ENCODE peak calls at places on chromosomes 5 and 9, in eight cellular contexts. B is Panc1, H is thoracic aorta, K is upper lobe of left lung, T is IMR-90, P is AG04450, U is heart right ventricle, W is astrocyte of the spinal cord. X is an unnamed sample.

GRCh38 chr9:110033869-110034268 is 174.1 kb downstream of the C9orf152 start:
- DNase-seq in B (no peak), H (no peak), K (no peak), T (no peak), P (no peak), U (no peak), W (no peak), X (no peak)

GRCh38 chr5:37198842-37199241 is 50.3 kb downstream of the CPLANE1 start:
- DNase-seq in B (no peak), H (no peak), K (peak), T (peak), P (no peak), U (no peak), W (no peak), X (no peak)

GRCh38 chr5:96745844-96746531 is 61.8 kb downstream of the ERAP1 start:
- DNase-seq in B (no peak), H (no peak), K (no peak), T (peak), P (no peak), U (no peak), W (no peak), X (no peak)

GRCh38 chr5:149652697-149653096 is 71.4 kb downstream of the ARHGEF37 start:
- DNase-seq in B (no peak), H (no peak), K (no peak), T (no peak), P (no peak), U (no peak), W (no peak), X (no peak)

GRCh38 chr9:109249615-109250014 is 71.2 kb downstream of the EPB41L4B start:
- DNase-seq in B (no peak), H (no peak), K (no peak), T (no peak), P (no peak), U (no peak), W (no peak), X (no peak)

GRCh38 chr5:139744471-139745120 is 51.0 kb upstream of the PSD2 start:
- DNase-seq in B (no peak), H (no peak), K (no peak), T (no peak), P (no peak), U (no peak), W (no peak), X (no peak)

GRCh38 chr5:142748568-142749249 is 21.5 kb upstream of the ARHGAP26 start:
- DNase-seq in B (peak), H (no peak), K (peak), T (no peak), P (no peak), U (peak), W (no peak), X (peak)

GRCh38 chr5:56818409-56819026 is 3.2 kb downstream of the MAP3K1 start:
- DNase-seq in B (no peak), H (no peak), K (no peak), T (peak), P (no peak), U (no peak), W (peak), X (no peak)

GRCh38 chr9:22649384-22649783 is 202.8 kb downstream of the DMRTA1 start:
- DNase-seq in B (no peak), H (no peak), K (no peak), T (peak), P (peak), U (no peak), W (no peak), X (no peak)

GRCh38 chr9:131997779-131998178 is 81.9 kb downstream of the MED27 start:
- DNase-seq in B (no peak), H (no peak), K (no peak), T (peak), P (no peak), U (peak), W (peak), X (no peak)

GRCh38 chr9:115328228-115328627 is 210.3 kb upstream of the TNC start:
- DNase-seq in B (no peak), H (peak), K (no peak), T (peak), P (no peak), U (no peak), W (peak), X (no peak)

GRCh38 chr5:172632346-172633092 is 8.5 kb upstream of the NEURL1B start:
- DNase-seq in B (no peak), H (no peak), K (no peak), T (no peak), P (no peak), U (no peak), W (no peak), X (no peak)

GRCh38 chr5:99973779-99974178 is 561.4 kb upstream of the FAM174A start:
- DNase-seq in B (no peak), H (no peak), K (no peak), T (no peak), P (no peak), U (no peak), W (no peak), X (no peak)

GRCh38 chr5:96340357-96340756 is 92.7 kb downstream of the PCSK1 start:
- DNase-seq in B (no peak), H (no peak), K (no peak), T (no peak), P (no peak), U (no peak), W (no peak), X (no peak)

GRCh38 chr9:5714501-5715401 is 85.8 kb downstream of the RIC1 start:
- DNase-seq in B (no peak), H (no peak), K (no peak), T (peak), P (no peak), U (no peak), W (peak), X (no peak)

GRCh38 chr5:10831416-10831815 is 70.4 kb upstream of the DAP start:
- DNase-seq in B (no peak), H (no peak), K (no peak), T (peak), P (peak), U (no peak), W (peak), X (no peak)

GRCh38 chr5:127256886-127257597 is 33.6 kb upstream of the MEGF10 start:
- DNase-seq in B (no peak), H (no peak), K (no peak), T (no peak), P (no peak), U (no peak), W (no peak), X (no peak)

GRCh38 chr9:35353731-35354365 is 136.1 kb upstream of the RUSC2 start:
- DNase-seq in B (no peak), H (no peak), K (no peak), T (peak), P (no peak), U (no peak), W (no peak), X (no peak)

GRCh38 chr5:173247050-173247449 is 12.0 kb upstream of the NKX2-5 start:
- DNase-seq in B (no peak), H (no peak), K (no peak), T (no peak), P (no peak), U (no peak), W (no peak), X (no peak)

GRCh38 chr9:133221177-133221809 is 12.2 kb upstream of the OBP2B start:
- DNase-seq in B (no peak), H (no peak), K (no peak), T (no peak), P (no peak), U (no peak), W (no peak), X (no peak)

GRCh38 chr5:56589486-56589870 is 225.9 kb upstream of the MAP3K1 start:
- DNase-seq in B (no peak), H (no peak), K (no peak), T (no peak), P (no peak), U (no peak), W (no peak), X (no peak)

GRCh38 chr5:132763369-132764036 is 13.5 kb downstream of the SEPTIN8 start:
- DNase-seq in B (no peak), H (no peak), K (no peak), T (no peak), P (no peak), U (no peak), W (no peak), X (no peak)

GRCh38 chr5:110086658-110087388 is 397.1 kb downstream of the MAN2A1 start:
- DNase-seq in B (peak), H (peak), K (peak), T (peak), P (no peak), U (no peak), W (peak), X (no peak)

GRCh38 chr5:131635755-131636479 is 888 bp upstream of the RAPGEF6 start:
- DNase-seq in B (no peak), H (no peak), K (peak), T (no peak), P (no peak), U (no peak), W (no peak), X (no peak)

GRCh38 chr5:131633830-131634229 is 1.2 kb downstream of the RAPGEF6 start:
- DNase-seq in B (no peak), H (no peak), K (no peak), T (no peak), P (no peak), U (no peak), W (no peak), X (no peak)

GRCh38 chr5:131634666-131634995 is 398 bp downstream of the RAPGEF6 start:
- DNase-seq in B (no peak), H (peak), K (peak), T (peak), P (no peak), U (peak), W (peak), X (no peak)

GRCh38 chr5:131637694-131638093 is 2.7 kb upstream of the RAPGEF6 start:
- DNase-seq in B (no peak), H (no peak), K (no peak), T (no peak), P (no peak), U (no peak), W (no peak), X (no peak)

GRCh38 chr5:131634996-131635754 is at the start of gene RAPGEF6:
- DNase-seq in B (peak), H (peak), K (peak), T (peak), P (peak), U (peak), W (peak), X (peak)
- TF ChIP-seq CTCF in B (no peak), H (no peak), K (peak), T (no peak), P (no peak), U (no peak), W (peak), X (no peak)

DNA sequence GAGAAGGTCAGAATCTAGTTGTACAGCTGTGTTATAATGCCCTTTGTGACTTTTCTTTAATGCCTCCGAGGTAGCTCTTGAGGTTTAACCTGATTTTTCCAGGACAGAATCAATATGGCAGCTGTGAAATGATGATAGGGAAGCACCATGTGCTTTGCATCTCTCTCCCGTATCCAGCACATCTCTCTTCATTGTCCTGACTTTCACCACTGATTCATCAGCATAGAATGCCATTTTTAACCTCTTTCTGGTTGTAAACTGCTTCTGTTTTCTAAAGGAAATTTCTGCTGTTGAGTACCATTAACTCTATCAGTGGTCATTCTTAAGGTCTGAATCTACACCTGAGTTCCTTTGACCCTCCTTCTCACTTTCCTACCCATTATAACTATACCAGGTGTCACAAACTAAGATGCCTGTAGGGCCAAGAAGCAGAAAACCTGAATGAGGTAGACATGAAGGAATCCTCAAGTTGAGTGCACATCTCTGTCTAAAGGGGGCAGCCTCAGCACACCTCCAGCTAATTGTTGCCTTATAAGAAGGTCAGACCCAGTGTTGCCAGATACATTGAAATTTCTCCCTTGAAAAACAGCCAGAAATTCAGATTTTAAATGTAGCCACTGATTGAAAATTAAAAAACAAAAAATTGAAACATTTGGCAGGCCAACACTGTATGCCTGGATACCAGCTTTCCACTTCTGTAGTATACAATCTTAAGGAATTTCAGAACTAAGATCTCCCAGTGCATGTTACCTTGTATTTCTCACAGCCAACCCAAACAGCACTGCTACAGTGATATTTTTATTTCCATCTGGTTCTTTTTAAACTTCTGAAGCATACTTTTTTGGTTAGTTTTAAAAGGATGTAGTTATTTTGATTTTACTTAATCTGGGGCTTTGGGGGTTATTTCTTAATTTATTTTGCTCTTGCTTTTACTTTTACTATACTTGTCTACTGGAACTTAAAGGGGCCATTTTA is 35.8 kb upstream of the TLX3 start:
- DNase-seq in B (no peak), H (no peak), K (no peak), T (peak), P (no peak), U (no peak), W (peak), X (no peak)
- TF ChIP-seq CTCF in B (peak), H (no peak), K (no peak), T (peak), P (peak), U (peak), W (peak), X (no peak)

GRCh38 chr5:177367323-177367848 is 9.7 kb downstream of the RGS14 start:
- DNase-seq in B (no peak), H (no peak), K (no peak), T (no peak), P (no peak), U (no peak), W (no peak), X (no peak)
- TF ChIP-seq CTCF in B (no peak), H (no peak), K (no peak), T (no peak), P (peak), U (peak), W (no peak), X (no peak)

DNA sequence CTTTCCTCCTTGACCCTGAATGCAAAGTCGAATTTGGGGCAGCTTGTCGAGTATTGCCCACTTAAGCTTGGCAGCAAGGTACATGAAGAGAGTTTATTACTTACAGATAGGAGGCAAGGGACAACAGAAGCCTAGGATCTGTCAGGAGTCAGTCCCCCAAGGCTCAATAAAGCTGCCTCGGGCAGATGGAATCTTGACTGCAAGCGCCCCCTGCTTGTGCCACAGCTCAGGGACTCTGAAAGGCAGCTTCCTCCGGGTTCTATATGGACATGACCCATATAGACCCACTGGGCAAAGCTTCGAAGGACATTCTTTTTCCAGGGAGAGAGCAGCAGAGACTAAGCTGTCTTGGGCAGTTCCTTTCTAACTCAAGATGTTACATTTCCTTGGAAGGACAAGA is 971.5 kb downstream of the EFNA5 start:
- DNase-seq in B (no peak), H (no peak), K (no peak), T (no peak), P (no peak), U (peak), W (no peak), X (no peak)
- TF ChIP-seq CTCF in B (peak), H (no peak), K (no peak), T (no peak), P (no peak), U (no peak), W (no peak), X (no peak)

DNA sequence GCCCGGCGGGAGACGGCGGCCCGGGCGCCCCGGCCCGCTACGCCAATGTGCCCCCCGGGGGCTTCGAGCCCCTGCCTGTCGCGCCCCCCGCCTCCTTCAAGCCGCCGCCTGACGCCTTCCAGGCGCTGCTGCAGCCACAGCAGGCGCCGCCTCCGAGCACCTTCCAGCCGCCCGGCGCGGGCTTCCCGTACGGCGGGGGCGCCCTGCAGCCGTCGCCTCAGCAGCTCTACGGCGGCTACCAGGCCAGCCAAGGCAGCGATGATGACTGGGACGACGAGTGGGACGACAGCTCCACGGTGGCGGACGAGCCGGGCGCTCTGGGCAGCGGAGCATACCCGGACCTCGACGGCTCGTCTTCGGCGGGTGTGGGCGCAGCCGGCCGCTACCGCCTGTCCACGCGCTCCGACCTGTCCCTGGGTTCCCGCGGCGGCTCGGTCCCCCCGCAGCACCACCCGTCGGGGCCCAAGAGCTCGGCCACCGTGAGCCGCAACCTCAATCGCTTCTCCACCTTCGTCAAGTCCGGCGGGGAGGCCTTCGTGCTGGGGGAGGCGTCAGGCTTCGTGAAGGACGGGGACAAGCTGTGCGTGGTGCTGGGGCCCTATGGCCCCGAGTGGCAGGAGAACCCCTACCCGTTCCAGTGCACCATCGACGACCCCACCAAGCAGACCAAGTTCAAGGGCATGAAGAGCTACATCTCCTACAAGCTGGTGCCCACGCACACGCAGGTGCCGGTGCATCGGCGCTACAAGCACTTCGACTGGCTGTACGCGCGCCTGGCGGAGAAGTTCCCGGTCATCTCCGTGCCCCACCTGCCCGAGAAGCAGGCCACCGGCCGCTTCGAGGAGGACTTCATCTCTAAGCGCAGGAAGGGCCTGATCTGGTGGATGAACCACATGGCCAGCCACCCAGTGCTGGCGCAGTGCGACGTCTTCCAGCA is 855 bp downstream of the SNX18 start:
- DNase-seq in B (no peak), H (no peak), K (peak), T (peak), P (no peak), U (peak), W (peak), X (peak)
- TF ChIP-seq CTCF in B (no peak), H (no peak), K (no peak), T (no peak), P (no peak), U (peak), W (no peak), X (no peak)

X was measured in activated B cell treated with CpG ODN at 0.5 μM for 24 hours.